ENCODE peak calls at places on chromosomes 1 and 21, in ten cellular contexts. A is naive thymus-derived CD8-positive, alpha-beta T cell; Z is AG08396; W is AG09319; Y is ACHN; R is activated T-helper 1 cell treated with anti-CD3 and anti-CD28 coated beads, Interleukin-12 subunit alpha, Interleukin-12 subunit beta, Interleukin-2, Interleukin-4 antibody, amounts not matched to agents 30 ng/mL and 10 ng/mL and 1 ng/mL, durations not matched to agents 14 hours and 24 hours and 36 hours; D is Right ventricle myocardium superior; H is HT1080; S is hepatic stellate cell; N is MCF 10A. O is an unnamed sample.

GRCh38 chr1:202807367-202807925 is 775 bp downstream of the KDM5B start:
- DNase-seq in A (no peak), Z (peak; percentile 79), W (no peak), Y (peak; percentile 55), R (peak; percentile 34), D (peak; percentile 44), H (no peak), S (peak; percentile 82), N (peak; percentile 66), O (peak; percentile 59)

GRCh38 chr1:54287176-54287650 is 87.2 kb downstream of the MRPL37 start:
- DNase-seq in A (peak; percentile 90), Z (peak; percentile 62), W (no peak), Y (no peak), R (peak; percentile 79), D (peak; percentile 79), H (peak; percentile 75), S (peak; percentile 76), N (peak; percentile 65), O (peak; percentile 75)

GRCh38 chr1:100629391-100629790 is 90.2 kb upstream of the VCAM1 start:
- DNase-seq in A (no peak), Z (no peak), W (no peak), Y (no peak), R (no peak), D (no peak), H (no peak), S (no peak), N (no peak), O (no peak)

GRCh38 chr1:229854620-229855019 is 212.4 kb upstream of the GALNT2 start:
- DNase-seq in A (no peak), Z (no peak), W (no peak), Y (no peak), R (no peak), D (no peak), H (no peak), S (no peak), N (no peak), O (no peak)

GRCh38 chr21:44872568-44873355 is 728 bp downstream of the PTTG1IP start:
- DNase-seq in A (no peak), Z (peak; percentile 51), W (no peak), Y (peak; percentile 35), R (peak; percentile 14), D (peak; percentile 65), H (peak; percentile 43), S (peak; percentile 57), N (peak; percentile 34), O (no peak)

GRCh38 chr1:210618379-210618778 is 289.7 kb downstream of the HHAT start:
- DNase-seq in A (no peak), Z (no peak), W (no peak), Y (no peak), R (no peak), D (no peak), H (no peak), S (no peak), N (no peak), O (no peak)

GRCh38 chr21:31248598-31248997 is 95.5 kb downstream of the TIAM1 start:
- DNase-seq in A (no peak), Z (no peak), W (no peak), Y (no peak), R (no peak), D (no peak), H (peak; percentile 80), S (no peak), N (peak; percentile 77), O (no peak)

GRCh38 chr1:164780863-164781262 is 221.9 kb downstream of the PBX1 start:
- DNase-seq in A (no peak), Z (peak; percentile 79), W (peak; percentile 59), Y (no peak), R (no peak), D (no peak), H (peak; percentile 48), S (peak; percentile 75), N (peak; percentile 66), O (no peak)

GRCh38 chr1:16351449-16351993 is 759 bp downstream of the FBXO42 start:
- DNase-seq in A (no peak), Z (no peak), W (no peak), Y (peak; percentile 37), R (no peak), D (no peak), H (no peak), S (no peak), N (no peak), O (no peak)

GRCh38 chr1:31655104-31655503 is 10.4 kb upstream of the PEF1 start:
- DNase-seq in A (no peak), Z (no peak), W (no peak), Y (no peak), R (no peak), D (peak; percentile 33), H (no peak), S (no peak), N (no peak), O (no peak)

GRCh38 chr1:33056426-33056825 is 19.7 kb upstream of the AK2 start:
- DNase-seq in A (no peak), Z (no peak), W (no peak), Y (no peak), R (no peak), D (no peak), H (no peak), S (no peak), N (no peak), O (no peak)

GRCh38 chr1:2466834-2467554 is 9.1 kb upstream of the PLCH2 start:
- DNase-seq in A (no peak), Z (no peak), W (no peak), Y (no peak), R (peak; percentile 8), D (no peak), H (no peak), S (no peak), N (no peak), O (peak; percentile 21)

O was measured in Calu3.